ENCODE peak calls at places on chromosomes 6 and 20, in five cellular contexts. M, P, O, Y and B are unnamed samples.

GRCh38 chr6:49662231-49662876 is 25.7 kb upstream of the RHAG start:
- DNase-seq in M (no peak), P (no peak), O (no peak), Y (no peak), B (no peak)

GRCh38 chr20:53773792-53774371 is 180.2 kb upstream of the ZNF217 start:
- DNase-seq in M (no peak), P (peak), O (no peak), Y (no peak), B (no peak)

GRCh38 chr20:39146394-39146793 is 184.2 kb downstream of the DHX35 start:
- DNase-seq in M (no peak), P (no peak), O (no peak), Y (peak), B (no peak)

GRCh38 chr20:24862606-24863005 is 86.5 kb upstream of the CST7 start:
- DNase-seq in M (no peak), P (no peak), O (no peak), Y (no peak), B (no peak)

GRCh38 chr6:40634429-40634828 is 47.3 kb upstream of the LRFN2 start:
- DNase-seq in M (no peak), P (no peak), O (no peak), Y (no peak), B (no peak)

GRCh38 chr6:4369616-4370015 is 234.2 kb upstream of the ECI2 start:
- DNase-seq in M (peak), P (no peak), O (no peak), Y (no peak), B (no peak)

GRCh38 chr20:58634121-58634817 is 16.8 kb upstream of the STX16 start:
- DNase-seq in M (no peak), P (peak), O (no peak), Y (no peak), B (no peak)

GRCh38 chr6:34484899-34485298 is 19.0 kb downstream of the PACSIN1 start:
- DNase-seq in M (no peak), P (no peak), O (peak), Y (no peak), B (no peak)

GRCh38 chr6:65786815-65787214 is 79.8 kb upstream of the EYS start:
- DNase-seq in M (no peak), P (no peak), O (no peak), Y (no peak), B (no peak)

GRCh38 chr6:7546383-7546782 is 4.9 kb downstream of the DSP start:
- DNase-seq in M (no peak), P (no peak), O (no peak), Y (no peak), B (no peak)

GRCh38 chr6:18240230-18240629 is 24.1 kb downstream of the DEK start:
- DNase-seq in M (no peak), P (no peak), O (no peak), Y (no peak), B (no peak)

GRCh38 chr6:36838896-36839818 is at the start of gene CPNE5:
- DNase-seq in M (peak), P (no peak), O (no peak), Y (no peak), B (no peak)

GRCh38 chr20:45752747-45753146 is 30.6 kb downstream of the SPINT4 start:
- DNase-seq in M (no peak), P (no peak), O (no peak), Y (no peak), B (no peak)

GRCh38 chr6:73134588-73134987 is 90.7 kb downstream of the KHDC1L start:
- DNase-seq in M (no peak), P (no peak), O (no peak), Y (peak), B (peak)

GRCh38 chr6:56021943-56022342 is 146.6 kb upstream of the BMP5 start:
- DNase-seq in M (no peak), P (no peak), O (no peak), Y (peak), B (no peak)

GRCh38 chr6:113539202-113539601 is 317.9 kb upstream of the MARCKS start:
- DNase-seq in M (no peak), P (no peak), O (no peak), Y (no peak), B (no peak)

GRCh38 chr20:1619861-1620444 is at the start of gene SIRPB1:
- DNase-seq in M (no peak), P (no peak), O (no peak), Y (no peak), B (no peak)

GRCh38 chr6:83707829-83708545 is 914 bp downstream of the SNAP91 start:
- DNase-seq in M (no peak), P (no peak), O (no peak), Y (peak), B (no peak)

GRCh38 chr6:65071480-65071879 is 635.5 kb downstream of the EYS start:
- DNase-seq in M (no peak), P (no peak), O (no peak), Y (no peak), B (no peak)

GRCh38 chr6:24761193-24761835 is 13.4 kb upstream of the GMNN start:
- DNase-seq in M (no peak), P (no peak), O (no peak), Y (peak), B (no peak)

GRCh38 chr20:20782221-20782620 is 69.8 kb upstream of the RALGAPA2 start:
- DNase-seq in M (peak), P (no peak), O (no peak), Y (no peak), B (no peak)

GRCh38 chr6:45438849-45439406 is 61.2 kb upstream of the SUPT3H start:
- DNase-seq in M (no peak), P (peak), O (no peak), Y (no peak), B (no peak)

GRCh38 chr20:41364236-41364855 is 2.3 kb downstream of the EMILIN3 start:
- DNase-seq in M (no peak), P (no peak), O (no peak), Y (no peak), B (no peak)
- TF ChIP-seq CTCF in M (no peak), P (no peak), O (no peak), Y (no peak), B (no peak)

GRCh38 chr6:127956260-127956888 is 55.5 kb upstream of the THEMIS start:
- DNase-seq in M (no peak), P (no peak), O (no peak), Y (no peak), B (no peak)
- TF ChIP-seq CTCF in M (no peak), P (peak), O (no peak), Y (peak), B (no peak)

GRCh38 chr20:49320460-49320859 is 42.6 kb upstream of the ZNFX1 start:
- DNase-seq in M (no peak), P (no peak), O (no peak), Y (peak), B (no peak)

GRCh38 chr20:49325981-49326380 is 48.1 kb upstream of the ZNFX1 start:
- DNase-seq in M (no peak), P (no peak), O (no peak), Y (no peak), B (no peak)

GRCh38 chr20:49324306-49324705 is 46.4 kb upstream of the ZNFX1 start:
- DNase-seq in M (no peak), P (no peak), O (no peak), Y (no peak), B (no peak)

GRCh38 chr20:49319204-49319809 is 41.5 kb upstream of the ZNFX1 start:
- DNase-seq in M (peak), P (no peak), O (no peak), Y (no peak), B (no peak)

GRCh38 chr20:49323622-49324238 is 45.9 kb upstream of the ZNFX1 start:
- DNase-seq in M (no peak), P (peak), O (no peak), Y (peak), B (no peak)
- TF ChIP-seq CTCF in M (peak), P (peak), O (peak), Y (peak), B (no peak)

DNA sequence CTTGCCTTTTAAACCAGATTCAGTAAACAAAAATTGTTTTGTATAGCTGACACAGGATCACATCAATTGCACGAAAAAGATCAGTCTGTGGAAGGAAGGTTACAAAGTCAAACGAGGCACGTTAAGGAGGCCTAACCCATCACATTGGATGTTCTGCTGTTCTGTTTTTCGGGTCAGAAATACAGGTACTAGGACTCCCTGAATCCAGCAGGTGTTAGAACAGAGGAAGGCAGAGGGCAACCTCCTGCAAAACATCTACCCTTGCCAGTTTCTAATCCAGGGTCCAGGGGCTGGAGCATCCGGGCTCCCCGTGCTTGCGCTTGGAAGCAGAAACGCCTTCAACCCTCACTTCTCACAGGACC is 64.6 kb downstream of the PLG start:
- DNase-seq in M (no peak), P (no peak), O (no peak), Y (no peak), B (no peak)
- TF ChIP-seq CTCF in M (no peak), P (no peak), O (no peak), Y (no peak), B (no peak)